ENCODE peak calls at places on chromosome 2, in ten cellular contexts. O is Peyer's patch; F is lower lobe of right lung; U is PC-9; Y is CD4-positive, alpha-beta memory T cell; P is body of pancreas; J is sigmoid colon; L is hepatocyte; B is upper lobe of left lung; Q is SK-N-SH. W is an unnamed sample. For H3K4me1, H3K9me3 and H3K27me3, the result is how much of the 10 kb centered on the place peaks cover.

GRCh38 chr2:46326231-46326980 is 29.2 kb downstream of the EPAS1 start:
- DNase-seq in O (no peak), F (peak), U (peak), Y (no peak), P (peak), J (no peak), L (peak), B (no peak), Q (no peak), W (no peak)

GRCh38 chr2:42573256-42573655 is 4.8 kb downstream of the MTA3 start:
- DNase-seq in O (peak), F (no peak), U (no peak), Y (no peak), P (no peak), J (no peak), L (no peak), B (no peak), Q (no peak), W (no peak)

GRCh38 chr2:219247678-219248642 is 2.7 kb downstream of the STK16 start:
- DNase-seq in O (peak), F (no peak), U (no peak), Y (peak), P (no peak), J (no peak), L (no peak), B (no peak), Q (no peak), W (peak)

GRCh38 chr2:158688722-158689121 is 106.4 kb upstream of the DAPL1 start:
- DNase-seq in O (no peak), F (no peak), U (no peak), Y (no peak), P (no peak), J (no peak), L (no peak), B (no peak), Q (no peak), W (no peak)

GRCh38 chr2:45259144-45259543 is 249.9 kb upstream of the SIX2 start:
- DNase-seq in O (no peak), F (no peak), U (no peak), Y (no peak), P (peak), J (no peak), L (no peak), B (peak), Q (no peak), W (no peak)

GRCh38 chr2:106561803-106562202 is 74.6 kb downstream of the CD8B2 start:
- DNase-seq in O (no peak), F (no peak), U (no peak), Y (no peak), P (no peak), J (peak), L (no peak), B (no peak), Q (no peak), W (no peak)

GRCh38 chr2:187078297-187078696 is 229.3 kb upstream of the ZSWIM2 start:
- DNase-seq in O (no peak), F (no peak), U (no peak), Y (no peak), P (no peak), J (no peak), L (peak), B (no peak), Q (no peak), W (no peak)

GRCh38 chr2:33108483-33109443 is 162.0 kb downstream of the LTBP1 start:
- DNase-seq in O (no peak), F (no peak), U (no peak), Y (no peak), P (no peak), J (no peak), L (no peak), B (no peak), Q (peak), W (no peak)

GRCh38 chr2:241992753-241993152 is 123.2 kb downstream of the RTP5 start:
- DNase-seq in O (no peak), F (no peak), U (no peak), Y (no peak), P (no peak), J (no peak), L (no peak), B (no peak), Q (no peak), W (no peak)

GRCh38 chr2:60581461-60582282 is 28.2 kb upstream of the BCL11A start:
- DNase-seq in O (peak), F (peak), U (peak), Y (peak), P (peak), J (peak), L (peak), B (peak), Q (peak), W (peak)

GRCh38 chr2:168529900-168530561 is 74.0 kb downstream of the CERS6 start:
- DNase-seq in O (no peak), F (no peak), U (no peak), Y (no peak), P (no peak), J (no peak), L (no peak), B (no peak), Q (peak), W (no peak)

GRCh38 chr2:20838016-20838415 is 15.1 kb upstream of the LDAH start:
- DNase-seq in O (no peak), F (no peak), U (no peak), Y (no peak), P (no peak), J (no peak), L (no peak), B (no peak), Q (no peak), W (no peak)

GRCh38 chr2:121121661-121122060 is 163.3 kb downstream of the TFCP2L1 start:
- DNase-seq in O (no peak), F (no peak), U (no peak), Y (no peak), P (no peak), J (no peak), L (no peak), B (no peak), Q (no peak), W (no peak)

GRCh38 chr2:69097148-69097610 is 84.2 kb downstream of the ANTXR1 start:
- DNase-seq in O (no peak), F (no peak), U (no peak), Y (no peak), P (no peak), J (no peak), L (no peak), B (no peak), Q (no peak), W (no peak)

GRCh38 chr2:69095246-69095645 is 82.3 kb downstream of the ANTXR1 start:
- DNase-seq in O (no peak), F (no peak), U (no peak), Y (no peak), P (no peak), J (no peak), L (no peak), B (no peak), Q (no peak), W (no peak)

GRCh38 chr2:69099541-69099940 is 86.6 kb downstream of the ANTXR1 start:
- DNase-seq in O (no peak), F (no peak), U (no peak), Y (no peak), P (no peak), J (no peak), L (no peak), B (no peak), Q (no peak), W (no peak)

GRCh38 chr2:69097908-69098655 is 85.1 kb downstream of the ANTXR1 start:
- DNase-seq in O (no peak), F (no peak), U (no peak), Y (no peak), P (no peak), J (no peak), L (no peak), B (no peak), Q (no peak), W (no peak)

GRCh38 chr2:69096326-69097095 is 83.5 kb downstream of the ANTXR1 start:
- DNase-seq in O (no peak), F (no peak), U (no peak), Y (no peak), P (no peak), J (no peak), L (no peak), B (no peak), Q (no peak), W (no peak)
- H3K4me1 ChIP-seq in O (under half), F (under half), U (under half), Y (under half), P (under half), J (under half), L (under half), B (under half), Q (half or more), W (under half)

GRCh38 chr2:135047295-135047694 is at the start of gene MAP3K19:
- DNase-seq in O (no peak), F (no peak), U (no peak), Y (no peak), P (no peak), J (no peak), L (peak), B (no peak), Q (no peak), W (no peak)
- H3K9me3 ChIP-seq in O (under half), F (under half), U (under half), Y (under half), P (under half), J (under half), L (under half), B (under half), Q (under half), W (under half)

GRCh38 chr2:11309706-11310105 is 34.7 kb downstream of the ROCK2 start:
- DNase-seq in O (no peak), F (no peak), U (no peak), Y (no peak), P (no peak), J (no peak), L (no peak), B (no peak), Q (no peak), W (no peak)
- H3K27me3 ChIP-seq in O (under half), F (under half), U (under half), Y (under half), P (under half), J (under half), L (under half), B (under half), Q (under half), W (under half)

DNA sequence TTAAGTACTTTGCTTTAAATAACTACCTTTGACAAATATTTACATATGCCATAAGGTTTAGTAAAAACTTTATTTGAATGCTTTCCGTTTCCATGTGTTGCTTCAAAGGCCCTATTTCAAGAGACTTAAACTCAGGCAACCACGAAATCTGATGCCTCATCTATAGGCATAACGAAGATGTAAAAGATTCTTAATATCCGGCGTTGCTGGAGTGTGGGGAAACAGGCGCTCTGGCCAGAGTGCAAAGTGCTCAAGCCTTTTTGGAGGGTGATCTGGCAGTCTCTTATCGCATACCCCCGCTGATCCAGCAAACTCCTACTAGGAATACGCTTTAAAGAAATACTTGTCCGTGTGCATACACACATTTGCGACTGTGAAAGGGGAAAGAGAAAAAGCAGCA is 108.8 kb downstream of the NOL10 start:
- DNase-seq in O (no peak), F (no peak), U (no peak), Y (no peak), P (no peak), J (no peak), L (no peak), B (no peak), Q (no peak), W (no peak)
- H3K4me1 ChIP-seq in O (under half), F (under half), U (under half), Y (under half), P (under half), J (under half), L (under half), B (under half), Q (under half), W (under half)

GRCh38 chr2:147273628-147274027 is 571.2 kb upstream of the ACVR2A start:
- DNase-seq in O (no peak), F (no peak), U (no peak), Y (no peak), P (no peak), J (no peak), L (no peak), B (no peak), Q (no peak), W (no peak)
- H3K9me3 ChIP-seq in O (under half), F (under half), U (under half), Y (under half), P (under half), J (under half), L (under half), B (under half), Q (under half), W (under half)

GRCh38 chr2:202944816-202945215 is 32.7 kb downstream of the CARF start:
- DNase-seq in O (no peak), F (no peak), U (no peak), Y (no peak), P (no peak), J (no peak), L (no peak), B (no peak), Q (no peak), W (no peak)
- H3K27me3 ChIP-seq in O (under half), F (under half), U (under half), Y (under half), P (under half), J (under half), L (under half), B (under half), Q (under half), W (under half)

GRCh38 chr2:74420006-74420405 is 1.4 kb downstream of the C2orf81 start:
- DNase-seq in O (no peak), F (no peak), U (no peak), Y (no peak), P (no peak), J (no peak), L (no peak), B (no peak), Q (no peak), W (peak)
- H3K4me1 ChIP-seq in O (under half), F (under half), U (under half), Y (under half), P (under half), J (under half), L (under half), B (under half), Q (under half), W (under half)

GRCh38 chr2:116098049-116098448 is 1655.6 kb downstream of the DPP10 start:
- DNase-seq in O (no peak), F (no peak), U (no peak), Y (no peak), P (no peak), J (no peak), L (no peak), B (no peak), Q (peak), W (no peak)
- H3K9me3 ChIP-seq in O (under half), F (under half), U (under half), Y (under half), P (under half), J (under half), L (under half), B (under half), Q (under half), W (under half)

DNA sequence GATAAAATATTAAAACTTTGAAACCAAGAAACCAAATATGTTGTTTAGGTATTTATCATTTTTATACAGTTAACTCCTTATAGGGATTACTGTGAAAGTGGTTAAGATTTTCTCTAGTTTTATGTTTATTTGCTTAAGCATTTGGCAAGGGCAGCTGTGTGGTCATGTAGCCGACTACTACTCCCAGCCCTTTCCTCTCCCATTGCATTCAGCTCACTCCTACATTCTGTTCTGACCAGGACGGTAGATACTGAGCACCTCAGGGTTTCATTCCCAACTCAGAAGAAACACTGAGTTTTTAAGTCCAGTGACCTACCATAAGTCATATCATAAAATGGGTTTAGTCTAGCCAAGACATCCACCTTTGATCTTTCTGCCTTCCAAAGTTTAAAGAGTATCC is 19.8 kb downstream of the FZD5 start:
- DNase-seq in O (no peak), F (no peak), U (no peak), Y (no peak), P (no peak), J (no peak), L (no peak), B (no peak), Q (no peak), W (no peak)
- H3K27me3 ChIP-seq in O (under half), F (under half), U (under half), Y (under half), P (under half), J (under half), L (under half), B (under half), Q (under half), W (under half)